ENCODE peak calls at places on chromosomes 12 and 14, in eight cellular contexts. T is lower lobe of right lung, A is AG04450, Y is upper lobe of right lung, V is psoas muscle, N is left ventricle myocardium inferior, O is cardiac muscle cell, F is heart left ventricle. X is an unnamed sample. For H3K9me3, the result is how much of the 10 kb centered on the place peaks cover.

GRCh38 chr14:85531594-85532391 is 1.8 kb downstream of the FLRT2 start:
- DNase-seq in V (peak), F (peak), A (no peak), N (peak), T (peak), Y (peak), O (peak), X (peak)

GRCh38 chr14:64956697-64957412 is 14.3 kb upstream of the GPX2 start:
- DNase-seq in F (no peak), N (no peak), V (no peak), Y (peak), O (no peak), A (no peak), T (no peak), X (no peak)

GRCh38 chr12:32546272-32546671 is 132.8 kb upstream of the DNM1L start:
- DNase-seq in T (no peak), O (no peak), Y (no peak), N (no peak), V (no peak), F (no peak), A (no peak), X (no peak)

GRCh38 chr12:12788131-12788530 is 2.7 kb downstream of the APOLD1 start:
- DNase-seq in Y (no peak), A (no peak), N (no peak), F (peak), O (no peak), T (no peak), V (no peak), X (peak)

GRCh38 chr12:46442239-46442638 is 69.7 kb upstream of the SLC38A2 start:
- DNase-seq in F (no peak), A (no peak), N (no peak), Y (no peak), O (peak), V (no peak), T (no peak), X (no peak)

GRCh38 chr14:73245401-73246325 is 8.4 kb downstream of the PAPLN start:
- DNase-seq in N (peak), O (peak), V (peak), A (no peak), Y (peak), F (peak), T (peak), X (no peak)

GRCh38 chr12:7319934-7320333 is 16.1 kb downstream of the ACSM4 start:
- DNase-seq in T (no peak), N (no peak), A (no peak), V (no peak), O (no peak), Y (no peak), F (no peak), X (no peak)

GRCh38 chr12:52618866-52619265 is 507 bp upstream of the KRT73 start:
- DNase-seq in F (no peak), V (no peak), A (no peak), N (no peak), T (no peak), Y (no peak), O (no peak), X (no peak)

GRCh38 chr12:123024819-123025391 is 44.4 kb downstream of the ARL6IP4 start:
- DNase-seq in Y (peak), T (no peak), N (no peak), A (no peak), V (no peak), F (peak), O (no peak), X (no peak)

GRCh38 chr14:99910337-99911268 is 117.4 kb downstream of the EML1 start:
- DNase-seq in T (no peak), A (peak), V (no peak), N (no peak), O (peak), Y (no peak), F (no peak), X (no peak)

GRCh38 chr12:24754690-24755638 is 193.9 kb downstream of the BCAT1 start:
- DNase-seq in V (no peak), T (no peak), F (no peak), A (peak), Y (no peak), O (peak), N (no peak), X (no peak)

GRCh38 chr12:109811624-109811995 is 21.6 kb downstream of the TRPV4 start:
- DNase-seq in A (no peak), V (no peak), Y (no peak), T (no peak), N (no peak), O (no peak), F (no peak), X (no peak)

GRCh38 chr14:96265387-96265786 is 9.4 kb downstream of the BDKRB1 start:
- DNase-seq in V (no peak), T (no peak), F (no peak), O (no peak), N (no peak), A (no peak), Y (no peak), X (no peak)

GRCh38 chr14:22319526-22320352 is 269.3 kb downstream of the DAD1 start:
- DNase-seq in O (peak), A (no peak), V (no peak), N (no peak), T (no peak), F (peak), Y (no peak), X (peak)

GRCh38 chr12:88993655-88994054 is 358.6 kb downstream of the DUSP6 start:
- DNase-seq in A (peak), Y (no peak), F (no peak), O (peak), V (no peak), N (no peak), T (no peak), X (no peak)

GRCh38 chr14:58944226-58944769 is 244.2 kb upstream of the DAAM1 start:
- DNase-seq in A (no peak), O (no peak), N (no peak), F (no peak), T (no peak), V (no peak), Y (no peak), X (no peak)

GRCh38 chr12:132181570-132182200 is 37.4 kb downstream of the NOC4L start:
- DNase-seq in Y (no peak), T (no peak), V (peak), O (no peak), N (no peak), A (no peak), F (no peak), X (no peak)

GRCh38 chr14:67853748-67854147 is 34.2 kb downstream of the RAD51B start:
- DNase-seq in V (no peak), O (no peak), Y (no peak), N (no peak), F (no peak), T (no peak), A (no peak), X (no peak)

GRCh38 chr14:67853207-67853606 is 33.6 kb downstream of the RAD51B start:
- DNase-seq in N (no peak), Y (no peak), F (no peak), V (no peak), T (no peak), O (no peak), A (no peak), X (no peak)

GRCh38 chr14:67851785-67852410 is 32.3 kb downstream of the RAD51B start:
- DNase-seq in O (peak), Y (no peak), V (no peak), T (no peak), A (no peak), F (no peak), N (no peak), X (no peak)

GRCh38 chr14:67846029-67846610 is 26.5 kb downstream of the RAD51B start:
- DNase-seq in T (no peak), O (no peak), A (no peak), F (no peak), Y (no peak), V (no peak), N (no peak), X (no peak)

GRCh38 chr14:67850066-67850830 is 30.7 kb downstream of the RAD51B start:
- DNase-seq in O (no peak), N (no peak), V (no peak), Y (no peak), T (no peak), F (no peak), A (no peak), X (no peak)
- TF ChIP-seq CTCF in O (no peak), N (no peak), V (no peak), Y (no peak), T (no peak), F (no peak), A (no peak), X (no peak)

GRCh38 chr12:14326699-14327098 is 38.8 kb upstream of the ATF7IP start:
- DNase-seq in O (no peak), V (no peak), F (no peak), Y (no peak), T (no peak), N (no peak), A (peak), X (no peak)
- H3K4me3 ChIP-seq in O (no peak), V (no peak), F (no peak), Y (no peak), T (no peak), N (no peak), A (no peak), X (no peak)

GRCh38 chr12:114396869-114397719 is 8.8 kb downstream of the TBX5 start:
- DNase-seq in T (no peak), Y (no peak), V (no peak), F (no peak), N (no peak), O (no peak), A (no peak), X (no peak)
- H3K9me3 ChIP-seq in T (under half), Y (under half), V (under half), F (under half), N (under half), O (under half), A (under half), X (under half)

GRCh38 chr14:89056394-89056793 is 231.9 kb downstream of the TTC8 start:
- DNase-seq in V (no peak), A (no peak), T (no peak), N (no peak), O (no peak), Y (no peak), F (no peak), X (no peak)

GRCh38 chr14:89058707-89059106 is 234.3 kb downstream of the TTC8 start:
- DNase-seq in A (no peak), F (no peak), V (no peak), N (no peak), T (no peak), O (no peak), Y (no peak), X (no peak)

GRCh38 chr14:89053303-89053702 is 228.9 kb downstream of the TTC8 start:
- DNase-seq in A (no peak), Y (no peak), V (no peak), O (no peak), T (no peak), F (no peak), N (no peak), X (no peak)
- TF ChIP-seq CTCF in A (no peak), Y (no peak), V (no peak), O (no peak), T (no peak), F (no peak), N (no peak), X (no peak)